ENCODE peak calls at places on chromosomes 6 and 20, in four cellular contexts. One of them, this sample, is unnamed.

GRCh38 chr20:47220161-47220582 is 136.3 kb downstream of the ZMYND8 start:
- DNase-seq in nephron progenitor cell: peak
- DNase-seq in IMR-90: no peak
- DNase-seq in osteoblast: no peak
- DNase-seq in this sample: peak

GRCh38 chr6:18390476-18390875 is 3.3 kb downstream of the RNF144B start:
- DNase-seq in nephron progenitor cell: no peak
- DNase-seq in IMR-90: no peak
- DNase-seq in osteoblast: no peak
- DNase-seq in this sample: no peak

GRCh38 chr6:100257661-100258395 is 206.9 kb downstream of the SIM1 start:
- DNase-seq in nephron progenitor cell: no peak
- DNase-seq in IMR-90: peak
- DNase-seq in osteoblast: no peak
- DNase-seq in this sample: peak

GRCh38 chr6:109255946-109256628 is 126.2 kb downstream of the CD164 start:
- DNase-seq in nephron progenitor cell: no peak
- DNase-seq in IMR-90: no peak
- DNase-seq in osteoblast: no peak
- DNase-seq in this sample: no peak

GRCh38 chr6:123759472-123759871 is 44.2 kb upstream of the NKAIN2 start:
- DNase-seq in nephron progenitor cell: no peak
- DNase-seq in IMR-90: no peak
- DNase-seq in osteoblast: no peak
- DNase-seq in this sample: no peak

GRCh38 chr20:36362978-36363713 is 57.0 kb downstream of the DLGAP4 start:
- DNase-seq in nephron progenitor cell: no peak
- DNase-seq in IMR-90: no peak
- DNase-seq in osteoblast: no peak
- DNase-seq in this sample: no peak

GRCh38 chr6:154460306-154461071 is 50.0 kb downstream of the CNKSR3 start:
- DNase-seq in nephron progenitor cell: no peak
- DNase-seq in IMR-90: peak
- DNase-seq in osteoblast: peak
- DNase-seq in this sample: peak

GRCh38 chr6:128569737-128570438 is 49.5 kb upstream of the PTPRK start:
- DNase-seq in nephron progenitor cell: no peak
- DNase-seq in IMR-90: peak
- DNase-seq in osteoblast: peak
- DNase-seq in this sample: peak

GRCh38 chr6:137491478-137491877 is 2.7 kb downstream of the OLIG3 start:
- DNase-seq in nephron progenitor cell: no peak
- DNase-seq in IMR-90: no peak
- DNase-seq in osteoblast: no peak
- DNase-seq in this sample: no peak

GRCh38 chr20:22946594-22946993 is 88.5 kb upstream of the SSTR4 start:
- DNase-seq in nephron progenitor cell: no peak
- DNase-seq in IMR-90: no peak
- DNase-seq in osteoblast: no peak
- DNase-seq in this sample: no peak

GRCh38 chr6:159529820-159530405 is 163.1 kb downstream of the SOD2 start:
- DNase-seq in nephron progenitor cell: no peak
- DNase-seq in IMR-90: no peak
- DNase-seq in osteoblast: peak
- DNase-seq in this sample: no peak

GRCh38 chr6:113640046-113640445 is 217.1 kb upstream of the MARCKS start:
- DNase-seq in nephron progenitor cell: no peak
- DNase-seq in IMR-90: no peak
- DNase-seq in osteoblast: no peak
- DNase-seq in this sample: no peak

GRCh38 chr6:52371656-52372151 is 9.8 kb downstream of the PAQR8 start:
- DNase-seq in nephron progenitor cell: no peak
- DNase-seq in IMR-90: no peak
- DNase-seq in osteoblast: no peak
- DNase-seq in this sample: peak

GRCh38 chr6:29520232-29520631 is 32.5 kb upstream of the MAS1L start:
- DNase-seq in nephron progenitor cell: no peak
- DNase-seq in IMR-90: no peak
- DNase-seq in osteoblast: no peak
- DNase-seq in this sample: no peak

GRCh38 chr6:86859513-86859912 is 77.8 kb upstream of the HTR1E start:
- DNase-seq in nephron progenitor cell: no peak
- DNase-seq in IMR-90: no peak
- DNase-seq in osteoblast: no peak
- DNase-seq in this sample: no peak

GRCh38 chr6:72677740-72678139 is 55.9 kb downstream of the KCNQ5 start:
- DNase-seq in nephron progenitor cell: no peak
- DNase-seq in IMR-90: no peak
- DNase-seq in osteoblast: no peak
- DNase-seq in this sample: no peak

GRCh38 chr6:122753688-122754056 is 25.8 kb upstream of the FABP7 start:
- DNase-seq in nephron progenitor cell: no peak
- DNase-seq in IMR-90: no peak
- DNase-seq in osteoblast: no peak
- DNase-seq in this sample: no peak

GRCh38 chr20:53080969-53081871 is 109.1 kb downstream of the TSHZ2 start:
- DNase-seq in nephron progenitor cell: no peak
- DNase-seq in IMR-90: peak
- DNase-seq in osteoblast: no peak
- DNase-seq in this sample: peak

GRCh38 chr6:70215460-70215859 is 87.4 kb downstream of the COL9A1 start:
- DNase-seq in nephron progenitor cell: no peak
- DNase-seq in IMR-90: no peak
- DNase-seq in osteoblast: no peak
- DNase-seq in this sample: no peak

GRCh38 chr6:70208235-70208790 is 94.6 kb downstream of the COL9A1 start:
- DNase-seq in nephron progenitor cell: no peak
- DNase-seq in IMR-90: no peak
- DNase-seq in osteoblast: no peak
- DNase-seq in this sample: no peak

GRCh38 chr6:70210462-70210861 is 92.4 kb downstream of the COL9A1 start:
- DNase-seq in nephron progenitor cell: no peak
- DNase-seq in IMR-90: no peak
- DNase-seq in osteoblast: no peak
- DNase-seq in this sample: peak
- TF ChIP-seq CTCF in nephron progenitor cell: peak
- TF ChIP-seq CTCF in IMR-90: no peak
- TF ChIP-seq CTCF in osteoblast: no peak
- TF ChIP-seq CTCF in this sample: peak

DNA sequence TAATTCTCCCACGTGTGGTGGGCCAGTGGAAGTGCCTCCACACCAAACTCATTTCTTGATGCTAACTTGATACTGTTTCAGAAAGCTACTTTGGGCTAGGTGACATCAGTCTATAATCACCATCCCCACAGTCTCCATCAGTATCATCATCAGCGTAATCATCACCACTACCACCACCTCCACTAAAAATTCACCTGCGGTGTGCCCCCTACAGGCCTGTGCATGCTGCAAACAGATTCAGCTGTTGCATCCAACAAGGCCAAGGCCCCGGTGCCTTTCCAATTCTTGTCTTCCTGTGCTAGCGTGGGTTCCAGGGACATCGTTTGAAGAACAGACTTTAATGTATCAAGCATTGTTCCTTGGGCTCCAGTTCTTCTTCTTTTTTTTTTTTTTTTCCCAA is 201.3 kb upstream of the EXOC2 start:
- DNase-seq in nephron progenitor cell: no peak
- DNase-seq in IMR-90: no peak
- DNase-seq in osteoblast: no peak
- DNase-seq in this sample: peak
- TF ChIP-seq CTCF in nephron progenitor cell: no peak
- TF ChIP-seq CTCF in IMR-90: no peak
- TF ChIP-seq CTCF in osteoblast: no peak
- TF ChIP-seq CTCF in this sample: peak

GRCh38 chr6:36839819-36840379 is 655 bp upstream of the CPNE5 start:
- DNase-seq in nephron progenitor cell: peak
- DNase-seq in IMR-90: no peak
- DNase-seq in osteoblast: peak
- DNase-seq in this sample: no peak
- TF ChIP-seq CTCF in nephron progenitor cell: no peak
- TF ChIP-seq CTCF in IMR-90: peak
- TF ChIP-seq CTCF in osteoblast: no peak
- TF ChIP-seq CTCF in this sample: no peak

GRCh38 chr6:162857321-162857720 is 129.5 kb downstream of the PACRG start:
- DNase-seq in nephron progenitor cell: no peak
- DNase-seq in IMR-90: no peak
- DNase-seq in osteoblast: no peak
- DNase-seq in this sample: no peak

GRCh38 chr6:162852810-162853577 is 125.2 kb downstream of the PACRG start:
- DNase-seq in nephron progenitor cell: peak
- DNase-seq in IMR-90: no peak
- DNase-seq in osteoblast: peak
- DNase-seq in this sample: no peak

GRCh38 chr6:162854734-162855191 is 127.0 kb downstream of the PACRG start:
- DNase-seq in nephron progenitor cell: peak
- DNase-seq in IMR-90: no peak
- DNase-seq in osteoblast: no peak
- DNase-seq in this sample: no peak

GRCh38 chr6:162854228-162854627 is 126.5 kb downstream of the PACRG start:
- DNase-seq in nephron progenitor cell: no peak
- DNase-seq in IMR-90: no peak
- DNase-seq in osteoblast: no peak
- DNase-seq in this sample: no peak

DNA sequence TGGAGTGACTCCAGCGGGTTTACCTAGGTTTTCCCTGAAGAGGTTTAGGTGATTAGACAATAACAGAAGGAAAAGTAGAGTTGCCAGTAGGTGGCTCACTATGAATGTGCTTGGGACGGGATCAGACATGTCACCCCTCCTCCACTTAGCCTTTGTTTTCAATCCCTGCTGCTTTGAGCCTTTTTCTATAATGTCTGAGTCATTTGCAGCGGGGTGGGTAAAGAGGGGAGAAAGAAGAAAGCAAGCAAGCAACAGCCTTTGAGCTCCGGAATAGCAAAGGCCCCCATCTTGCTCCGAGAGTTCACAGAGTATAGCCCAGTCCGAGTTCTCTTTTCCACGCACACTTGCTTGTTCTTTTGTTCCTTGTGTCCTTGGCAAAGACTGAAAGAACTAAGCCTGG is 129.1 kb downstream of the PACRG start:
- DNase-seq in nephron progenitor cell: peak
- DNase-seq in IMR-90: peak
- DNase-seq in osteoblast: peak
- DNase-seq in this sample: peak
- TF ChIP-seq CTCF in nephron progenitor cell: peak
- TF ChIP-seq CTCF in IMR-90: peak
- TF ChIP-seq CTCF in osteoblast: peak
- TF ChIP-seq CTCF in this sample: peak

DNA sequence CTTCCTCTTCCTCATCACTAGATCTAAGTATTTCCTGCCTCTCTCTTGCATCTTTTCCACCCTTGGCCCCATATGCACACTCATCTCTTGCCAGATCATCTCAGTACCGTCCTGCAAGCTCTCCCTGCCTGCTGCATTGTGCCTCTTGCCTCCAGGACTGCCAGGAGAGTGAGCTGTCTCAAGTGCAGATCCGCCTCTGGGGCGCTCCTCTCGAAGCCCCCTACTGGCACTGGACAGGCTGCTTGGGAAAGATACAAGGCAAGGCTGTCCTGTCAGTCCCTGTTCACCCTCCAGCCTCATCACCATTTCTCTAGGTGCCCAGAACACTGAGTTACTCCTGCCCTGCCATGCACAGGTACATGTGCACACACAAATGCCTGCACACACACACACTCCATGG is 10.2 kb downstream of the SYNDIG1 start:
- DNase-seq in nephron progenitor cell: no peak
- DNase-seq in IMR-90: no peak
- DNase-seq in osteoblast: no peak
- DNase-seq in this sample: no peak
- TF ChIP-seq CTCF in nephron progenitor cell: no peak
- TF ChIP-seq CTCF in IMR-90: no peak
- TF ChIP-seq CTCF in osteoblast: no peak
- TF ChIP-seq CTCF in this sample: no peak

This sample was measured in MCF 10A.